ENCODE peak calls at places on chromosome 14, in nine cellular contexts. G is RWPE1; Z is B cell; V is CD8-positive, alpha-beta T cell; O is endothelial cell; M is brain microvascular endothelial cell; N is foreskin fibroblast; P is spleen; A is testis. L is an unnamed sample.

GRCh38 chr14:32300146-32300545 is 29.0 kb upstream of the AKAP6 start:
- DNase-seq in G (no peak), Z (no peak), V (no peak), O (no peak), M (no peak), N (no peak), P (no peak), A (peak), L (no peak)

GRCh38 chr14:52071675-52072074 is 2.8 kb upstream of the NID2 start:
- DNase-seq in G (no peak), Z (no peak), V (no peak), O (no peak), M (peak), N (peak), P (no peak), A (no peak), L (no peak)

GRCh38 chr14:105120056-105120455 is 48.5 kb downstream of the JAG2 start:
- DNase-seq in G (no peak), Z (no peak), V (no peak), O (no peak), M (no peak), N (no peak), P (no peak), A (no peak), L (no peak)

GRCh38 chr14:30874120-30874998 is at the start of gene COCH:
- DNase-seq in G (no peak), Z (peak), V (peak), O (peak), M (no peak), N (peak), P (peak), A (no peak), L (peak)

GRCh38 chr14:61222388-61222787 is 58.8 kb downstream of the TMEM30B start:
- DNase-seq in G (no peak), Z (no peak), V (no peak), O (no peak), M (no peak), N (no peak), P (no peak), A (no peak), L (no peak)

GRCh38 chr14:41051801-41052200 is 554.9 kb upstream of the LRFN5 start:
- DNase-seq in G (no peak), Z (no peak), V (no peak), O (no peak), M (no peak), N (no peak), P (no peak), A (no peak), L (no peak)

GRCh38 chr14:105860615-105861580 is 334.5 kb downstream of the TMEM121 start:
- DNase-seq in G (no peak), Z (no peak), V (no peak), O (no peak), M (no peak), N (no peak), P (peak), A (peak), L (peak)

GRCh38 chr14:45085004-45085403 is 1.1 kb downstream of the PRPF39 start:
- DNase-seq in G (no peak), Z (no peak), V (no peak), O (no peak), M (no peak), N (peak), P (no peak), A (no peak), L (no peak)

GRCh38 chr14:105075364-105076295 is 10.4 kb upstream of the GPR132 start:
- DNase-seq in G (no peak), Z (peak), V (no peak), O (no peak), M (peak), N (peak), P (peak), A (no peak), L (peak)

GRCh38 chr14:99644723-99645544 is at the start of gene HHIPL1:
- DNase-seq in G (peak), Z (no peak), V (no peak), O (peak), M (no peak), N (peak), P (no peak), A (no peak), L (peak)

GRCh38 chr14:34361504-34362011 is 100.5 kb downstream of the SPTSSA start:
- DNase-seq in G (no peak), Z (no peak), V (no peak), O (no peak), M (no peak), N (no peak), P (no peak), A (no peak), L (no peak)

GRCh38 chr14:100237735-100238418 is 1.1 kb upstream of the YY1 start:
- DNase-seq in G (peak), Z (peak), V (peak), O (peak), M (no peak), N (peak), P (peak), A (peak), L (peak)

GRCh38 chr14:23942587-23942986 is 11.0 kb upstream of the DHRS4 start:
- DNase-seq in G (no peak), Z (no peak), V (no peak), O (no peak), M (no peak), N (no peak), P (no peak), A (no peak), L (no peak)

GRCh38 chr14:94383777-94384176 is 4.6 kb downstream of the SERPINA1 start:
- DNase-seq in G (no peak), Z (peak), V (no peak), O (no peak), M (no peak), N (no peak), P (no peak), A (no peak), L (no peak)

GRCh38 chr14:100294963-100295330 is 11.3 kb downstream of the SLC25A29 start:
- DNase-seq in G (no peak), Z (no peak), V (no peak), O (no peak), M (no peak), N (no peak), P (peak), A (no peak), L (no peak)

GRCh38 chr14:32708134-32708533 is 230.5 kb upstream of the NPAS3 start:
- DNase-seq in G (no peak), Z (no peak), V (no peak), O (no peak), M (no peak), N (no peak), P (no peak), A (no peak), L (no peak)

GRCh38 chr14:95039259-95039992 is 117.9 kb downstream of the DICER1 start:
- DNase-seq in G (no peak), Z (no peak), V (no peak), O (no peak), M (no peak), N (no peak), P (peak), A (no peak), L (no peak)

GRCh38 chr14:21070083-21070609 is at the start of gene ARHGEF40:
- DNase-seq in G (peak), Z (no peak), V (no peak), O (peak), M (peak), N (peak), P (peak), A (no peak), L (peak)

GRCh38 chr14:102875652-102876051 is 46.8 kb upstream of the AMN start:
- DNase-seq in G (no peak), Z (no peak), V (no peak), O (no peak), M (no peak), N (no peak), P (no peak), A (no peak), L (no peak)

GRCh38 chr14:74500417-74501134 is 7.0 kb downstream of the ISCA2 start:
- DNase-seq in G (no peak), Z (no peak), V (no peak), O (peak), M (no peak), N (no peak), P (no peak), A (no peak), L (no peak)

GRCh38 chr14:103516426-103517171 is 6.0 kb downstream of the CKB start:
- DNase-seq in G (no peak), Z (no peak), V (no peak), O (no peak), M (no peak), N (no peak), P (peak), A (no peak), L (no peak)

GRCh38 chr14:84425968-84426367 is 1104.0 kb upstream of the FLRT2 start:
- DNase-seq in G (no peak), Z (no peak), V (no peak), O (no peak), M (no peak), N (no peak), P (no peak), A (no peak), L (no peak)

GRCh38 chr14:90421001-90421580 is 24.3 kb downstream of the CALM1 start:
- DNase-seq in G (no peak), Z (no peak), V (no peak), O (no peak), M (no peak), N (no peak), P (no peak), A (no peak), L (no peak)

GRCh38 chr14:71400821-71401447 is 493.7 kb downstream of the PCNX1 start:
- DNase-seq in G (no peak), Z (peak), V (no peak), O (no peak), M (peak), N (peak), P (no peak), A (no peak), L (peak)

GRCh38 chr14:100692859-100693558 is 33.7 kb upstream of the DLK1 start:
- DNase-seq in G (peak), Z (no peak), V (no peak), O (no peak), M (peak), N (peak), P (no peak), A (no peak), L (no peak)

GRCh38 chr14:32331227-32331597 is 2.1 kb downstream of the AKAP6 start:
- DNase-seq in G (no peak), Z (no peak), V (no peak), O (no peak), M (no peak), N (no peak), P (no peak), A (peak), L (no peak)

GRCh38 chr14:78997811-78998210 is 827.6 kb downstream of the NRXN3 start:
- DNase-seq in G (no peak), Z (no peak), V (no peak), O (no peak), M (peak), N (peak), P (no peak), A (peak), L (no peak)

GRCh38 chr14:28763914-28764848 is 2.4 kb upstream of the FOXG1 start:
- DNase-seq in G (no peak), Z (no peak), V (no peak), O (no peak), M (no peak), N (no peak), P (no peak), A (no peak), L (no peak)

GRCh38 chr14:20327005-20327869 is 5.8 kb downstream of the CCNB1IP1 start:
- DNase-seq in G (peak), Z (peak), V (no peak), O (peak), M (peak), N (peak), P (no peak), A (no peak), L (no peak)

GRCh38 chr14:39339003-39339402 is 93.2 kb downstream of the FBXO33 start:
- DNase-seq in G (no peak), Z (no peak), V (no peak), O (no peak), M (no peak), N (no peak), P (no peak), A (no peak), L (no peak)

GRCh38 chr14:36975834-36976233 is 196.6 kb downstream of the SLC25A21 start:
- DNase-seq in G (no peak), Z (no peak), V (no peak), O (no peak), M (no peak), N (peak), P (no peak), A (no peak), L (no peak)
- TF ChIP-seq CTCF in G (no peak), Z (no peak), V (no peak), O (no peak), M (no peak), N (no peak), P (no peak), A (no peak), L (no peak)

DNA sequence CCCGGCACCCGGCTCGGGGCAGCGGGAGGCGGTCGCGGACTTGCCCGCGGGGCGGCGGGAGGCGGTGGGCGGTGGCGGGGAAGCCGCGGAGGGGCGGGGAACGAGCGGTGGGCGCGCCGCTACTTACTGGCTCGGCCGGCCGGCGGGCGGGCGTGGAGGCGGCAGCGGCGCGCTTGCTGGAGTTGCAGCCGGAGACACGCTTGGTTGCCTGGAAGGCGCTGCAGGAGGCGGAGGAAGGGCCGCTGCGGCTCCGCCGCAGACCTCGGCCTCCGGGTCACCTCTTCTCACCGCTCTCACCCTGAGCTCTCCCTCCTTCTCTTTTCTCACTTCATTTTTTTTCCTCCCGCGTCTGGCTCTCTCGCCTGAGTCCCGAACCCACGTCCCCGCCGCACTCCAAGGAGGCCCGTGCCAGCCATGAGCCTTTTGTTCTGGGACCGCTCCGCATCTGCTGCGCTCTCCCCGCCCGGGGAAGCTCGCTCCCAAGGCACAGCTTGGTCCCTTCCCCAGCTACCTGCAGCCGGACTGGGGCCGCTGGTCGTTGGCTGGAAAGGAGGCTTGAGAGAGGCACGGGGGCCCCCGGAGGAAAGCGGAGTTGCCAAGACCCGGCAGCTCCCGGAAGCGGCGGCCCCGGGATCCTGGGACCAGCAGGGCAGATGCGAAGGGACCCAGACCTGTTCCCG is 591 bp upstream of the KCNK10 start:
- DNase-seq in G (no peak), Z (no peak), V (no peak), O (peak), M (no peak), N (peak), P (peak), A (peak), L (no peak)
- TF ChIP-seq CTCF in G (no peak), Z (no peak), V (no peak), O (no peak), M (no peak), N (no peak), P (no peak), A (no peak), L (no peak)

DNA sequence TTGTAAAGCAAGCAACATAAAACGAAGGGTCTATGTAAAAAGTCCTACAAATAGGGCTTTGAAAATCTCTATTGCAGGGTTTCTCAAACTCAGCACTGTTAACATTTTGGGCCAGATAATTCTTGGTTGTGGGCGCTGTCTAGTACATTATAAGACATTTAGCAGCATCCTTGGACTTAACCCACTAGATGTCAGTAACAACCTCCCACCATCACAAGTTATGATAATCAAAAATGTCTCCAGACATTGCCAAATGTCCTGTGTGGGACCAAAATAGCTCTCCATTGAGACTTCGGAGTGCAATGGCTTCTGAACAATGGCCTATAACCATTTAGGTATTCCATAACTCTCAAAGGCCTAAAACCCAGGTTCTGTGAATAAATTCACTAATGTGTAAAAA is 22.9 kb upstream of the DHRS7 start:
- DNase-seq in G (no peak), Z (no peak), V (no peak), O (no peak), M (no peak), N (no peak), P (no peak), A (no peak), L (no peak)
- TF ChIP-seq CTCF in G (no peak), Z (no peak), V (no peak), O (no peak), M (peak), N (no peak), P (no peak), A (no peak), L (peak)

GRCh38 chr14:68282479-68283377 is 463.1 kb downstream of the RAD51B start:
- DNase-seq in G (no peak), Z (peak), V (peak), O (no peak), M (no peak), N (no peak), P (no peak), A (no peak), L (peak)

GRCh38 chr14:68284834-68285233 is 465.3 kb downstream of the RAD51B start:
- DNase-seq in G (no peak), Z (no peak), V (no peak), O (no peak), M (no peak), N (no peak), P (no peak), A (no peak), L (no peak)

GRCh38 chr14:68284333-68284732 is 464.8 kb downstream of the RAD51B start:
- DNase-seq in G (no peak), Z (no peak), V (no peak), O (no peak), M (no peak), N (no peak), P (no peak), A (no peak), L (no peak)

GRCh38 chr14:68285421-68286179 is 466.0 kb downstream of the RAD51B start:
- DNase-seq in G (no peak), Z (peak), V (peak), O (no peak), M (no peak), N (peak), P (peak), A (no peak), L (peak)

DNA sequence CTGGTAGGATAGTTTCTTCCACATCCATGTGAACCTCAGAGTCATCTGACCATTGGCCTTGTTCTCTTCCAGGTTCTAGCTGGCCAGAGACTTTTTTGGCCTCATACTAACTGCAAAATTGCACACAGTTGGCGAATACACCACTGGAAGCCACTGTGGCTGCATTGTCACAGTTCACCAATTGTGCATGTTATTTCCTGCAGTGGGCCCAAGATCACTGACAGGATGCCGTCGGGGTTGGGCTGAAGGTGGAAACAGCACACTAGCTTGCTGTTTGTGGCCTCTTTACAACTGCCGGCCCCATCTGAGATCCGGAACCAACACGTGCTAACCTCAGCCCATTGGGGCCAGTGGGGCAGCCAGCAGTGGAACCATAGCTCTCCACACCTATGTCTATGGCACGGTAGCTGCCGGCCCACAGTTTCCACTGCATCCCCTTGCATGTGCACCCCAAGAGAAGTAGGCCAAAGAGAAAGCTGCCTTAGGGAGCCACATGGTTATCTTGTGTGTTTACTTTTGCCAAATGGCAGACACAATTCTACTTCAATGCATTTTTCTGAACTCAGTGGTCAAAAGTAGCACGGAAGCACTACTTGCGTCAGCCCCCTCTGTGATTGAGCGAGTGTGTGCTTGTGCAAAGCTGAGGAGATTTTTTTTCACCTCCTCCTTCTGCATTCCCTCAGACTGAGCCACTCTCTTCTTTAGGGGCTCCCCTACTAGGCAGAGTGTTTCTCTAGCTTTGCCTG is 464.0 kb downstream of the RAD51B start:
- DNase-seq in G (no peak), Z (peak), V (peak), O (no peak), M (no peak), N (peak), P (peak), A (no peak), L (peak)
- TF ChIP-seq CTCF in G (no peak), Z (no peak), V (no peak), O (no peak), M (no peak), N (no peak), P (no peak), A (no peak), L (no peak)

GRCh38 chr14:96309907-96310330 is 53.2 kb downstream of the ATG2B start:
- DNase-seq in G (no peak), Z (no peak), V (no peak), O (no peak), M (no peak), N (no peak), P (no peak), A (no peak), L (no peak)
- TF ChIP-seq CTCF in G (no peak), Z (no peak), V (no peak), O (no peak), M (peak), N (no peak), P (no peak), A (no peak), L (no peak)